ENCODE peak calls at places on chromosomes 7 and 10, in four cellular contexts. One of them, this sample, is unnamed. For H3K9me3, the result is how much of the 10 kb centered on the place peaks cover.

GRCh38 chr7:25359471-25360059 is 131.3 kb upstream of the NPVF start:
- DNase-seq in fibroblast of lung: no peak
- DNase-seq in CD4-positive, alpha-beta T cell: no peak
- DNase-seq in neural progenitor cell: peak
- DNase-seq in this sample: no peak

GRCh38 chr10:103802637-103803353 is 52.6 kb downstream of the SH3PXD2A start:
- DNase-seq in fibroblast of lung: no peak
- DNase-seq in CD4-positive, alpha-beta T cell: no peak
- DNase-seq in neural progenitor cell: no peak
- DNase-seq in this sample: no peak

GRCh38 chr7:80781146-80781545 is 137.7 kb downstream of the SEMA3C start:
- DNase-seq in CD4-positive, alpha-beta T cell: no peak
- DNase-seq in neural progenitor cell: no peak
- DNase-seq in fibroblast of lung: no peak
- DNase-seq in this sample: no peak

GRCh38 chr7:81929386-81929785 is 159.5 kb upstream of the HGF start:
- DNase-seq in fibroblast of lung: peak
- DNase-seq in neural progenitor cell: no peak
- DNase-seq in CD4-positive, alpha-beta T cell: no peak
- DNase-seq in this sample: no peak

GRCh38 chr7:65809259-65809981 is 63.5 kb upstream of the VKORC1L1 start:
- DNase-seq in neural progenitor cell: peak
- DNase-seq in fibroblast of lung: no peak
- DNase-seq in CD4-positive, alpha-beta T cell: no peak
- DNase-seq in this sample: no peak

GRCh38 chr10:122974034-122974433 is 6.2 kb upstream of the PSTK start:
- DNase-seq in neural progenitor cell: no peak
- DNase-seq in CD4-positive, alpha-beta T cell: no peak
- DNase-seq in fibroblast of lung: no peak
- DNase-seq in this sample: no peak

GRCh38 chr10:86970152-86970886 is 2.0 kb downstream of the ADIRF start:
- DNase-seq in CD4-positive, alpha-beta T cell: no peak
- DNase-seq in neural progenitor cell: peak
- DNase-seq in fibroblast of lung: peak
- DNase-seq in this sample: no peak

GRCh38 chr7:1542329-1542728 is 11.8 kb downstream of the MAFK start:
- DNase-seq in CD4-positive, alpha-beta T cell: no peak
- DNase-seq in fibroblast of lung: no peak
- DNase-seq in neural progenitor cell: no peak
- DNase-seq in this sample: no peak

GRCh38 chr10:95315509-95315908 is 24.7 kb upstream of the PDLIM1 start:
- DNase-seq in neural progenitor cell: peak
- DNase-seq in fibroblast of lung: no peak
- DNase-seq in CD4-positive, alpha-beta T cell: no peak
- DNase-seq in this sample: no peak

GRCh38 chr10:99521474-99522077 is 11.2 kb upstream of the NKX2-3 start:
- DNase-seq in CD4-positive, alpha-beta T cell: no peak
- DNase-seq in neural progenitor cell: peak
- DNase-seq in fibroblast of lung: no peak
- DNase-seq in this sample: no peak

GRCh38 chr7:82517059-82517458 is 73.5 kb upstream of the CACNA2D1 start:
- DNase-seq in CD4-positive, alpha-beta T cell: no peak
- DNase-seq in fibroblast of lung: no peak
- DNase-seq in neural progenitor cell: no peak
- DNase-seq in this sample: no peak

GRCh38 chr10:8273749-8274148 is 219.3 kb downstream of the GATA3 start:
- DNase-seq in fibroblast of lung: no peak
- DNase-seq in CD4-positive, alpha-beta T cell: no peak
- DNase-seq in neural progenitor cell: no peak
- DNase-seq in this sample: no peak

GRCh38 chr7:54563329-54563916 is 21.2 kb downstream of the VSTM2A start:
- DNase-seq in fibroblast of lung: no peak
- DNase-seq in CD4-positive, alpha-beta T cell: no peak
- DNase-seq in neural progenitor cell: peak
- DNase-seq in this sample: no peak
- TF ChIP-seq CTCF in fibroblast of lung: no peak
- TF ChIP-seq CTCF in CD4-positive, alpha-beta T cell: no peak
- TF ChIP-seq CTCF in neural progenitor cell: no peak
- TF ChIP-seq CTCF in this sample: no peak

GRCh38 chr10:123997486-123998196 is 95.8 kb downstream of the CHST15 start:
- DNase-seq in neural progenitor cell: no peak
- DNase-seq in CD4-positive, alpha-beta T cell: no peak
- DNase-seq in fibroblast of lung: peak
- DNase-seq in this sample: peak
- H3K27ac ChIP-seq in neural progenitor cell: no peak
- H3K27ac ChIP-seq in CD4-positive, alpha-beta T cell: no peak
- H3K27ac ChIP-seq in fibroblast of lung: peak
- H3K27ac ChIP-seq in this sample: peak

GRCh38 chr10:69968830-69969229 is 83.8 kb upstream of the MACROH2A2 start:
- DNase-seq in fibroblast of lung: no peak
- DNase-seq in CD4-positive, alpha-beta T cell: no peak
- DNase-seq in neural progenitor cell: peak
- DNase-seq in this sample: no peak
- H3K9me3 ChIP-seq in fibroblast of lung: under half
- H3K9me3 ChIP-seq in CD4-positive, alpha-beta T cell: under half
- H3K9me3 ChIP-seq in neural progenitor cell: under half
- H3K9me3 ChIP-seq in this sample: under half

GRCh38 chr10:69010151-69010640 is 21.6 kb downstream of the KIFBP start:
- DNase-seq in fibroblast of lung: no peak
- DNase-seq in neural progenitor cell: no peak
- DNase-seq in CD4-positive, alpha-beta T cell: no peak
- DNase-seq in this sample: no peak

GRCh38 chr10:69004821-69005220 is 16.2 kb downstream of the KIFBP start:
- DNase-seq in CD4-positive, alpha-beta T cell: no peak
- DNase-seq in fibroblast of lung: peak
- DNase-seq in neural progenitor cell: peak
- DNase-seq in this sample: peak

GRCh38 chr10:69009360-69009759 is 20.8 kb downstream of the KIFBP start:
- DNase-seq in fibroblast of lung: no peak
- DNase-seq in neural progenitor cell: no peak
- DNase-seq in CD4-positive, alpha-beta T cell: no peak
- DNase-seq in this sample: no peak

GRCh38 chr10:69005704-69006103 is 17.1 kb downstream of the KIFBP start:
- DNase-seq in fibroblast of lung: no peak
- DNase-seq in CD4-positive, alpha-beta T cell: no peak
- DNase-seq in neural progenitor cell: no peak
- DNase-seq in this sample: no peak

DNA sequence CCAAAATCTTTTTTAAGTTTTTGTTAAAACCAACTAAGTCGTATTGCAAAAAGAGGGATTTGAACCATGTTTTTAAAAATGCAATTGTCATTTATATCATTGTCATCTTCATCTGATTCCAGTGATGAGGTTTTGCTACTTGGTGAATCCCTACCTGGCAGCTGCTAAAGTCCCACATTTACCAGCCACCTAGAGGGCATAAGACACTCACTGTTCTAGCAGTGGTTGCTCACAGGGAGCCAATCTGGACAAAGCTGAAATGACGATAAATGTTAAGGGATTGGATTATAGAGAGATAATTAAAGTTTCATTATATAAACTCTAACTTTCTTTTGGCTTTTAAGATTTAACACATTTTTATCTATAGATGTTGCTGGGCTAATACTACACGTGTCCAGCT is 18.7 kb downstream of the KIFBP start:
- DNase-seq in neural progenitor cell: no peak
- DNase-seq in CD4-positive, alpha-beta T cell: no peak
- DNase-seq in fibroblast of lung: no peak
- DNase-seq in this sample: no peak
- TF ChIP-seq CTCF in neural progenitor cell: no peak
- TF ChIP-seq CTCF in CD4-positive, alpha-beta T cell: no peak
- TF ChIP-seq CTCF in fibroblast of lung: no peak
- TF ChIP-seq CTCF in this sample: no peak

GRCh38 chr10:13840036-13840435 is 253.3 kb downstream of the PRPF18 start:
- DNase-seq in CD4-positive, alpha-beta T cell: no peak
- DNase-seq in fibroblast of lung: no peak
- DNase-seq in neural progenitor cell: no peak
- DNase-seq in this sample: no peak
- H3K27ac ChIP-seq in CD4-positive, alpha-beta T cell: no peak
- H3K27ac ChIP-seq in fibroblast of lung: peak
- H3K27ac ChIP-seq in neural progenitor cell: no peak
- H3K27ac ChIP-seq in this sample: peak